ENCODE peak calls at places on chromosomes 2 and 18, in seven cellular contexts. O, S, A, N, K, Q and H are unnamed samples. For H3K27me3, the result is how much of the 10 kb centered on the place peaks cover.

GRCh38 chr2:143891879-143892308 is 628.0 kb downstream of the ZEB2 start:
- DNase-seq in O (no peak), S (no peak), A (no peak), N (peak), K (no peak), Q (no peak), H (no peak)

GRCh38 chr2:240584486-240585031 is 2.0 kb upstream of the CAPN10 start:
- DNase-seq in O (no peak), S (no peak), A (peak), N (peak), K (no peak), Q (no peak), H (no peak)

GRCh38 chr18:6960656-6961055 is 156.9 kb downstream of the LAMA1 start:
- DNase-seq in O (no peak), S (no peak), A (peak), N (no peak), K (no peak), Q (no peak), H (no peak)

GRCh38 chr2:133726906-133727305 is 158.6 kb upstream of the NCKAP5 start:
- DNase-seq in O (no peak), S (no peak), A (peak), N (no peak), K (no peak), Q (no peak), H (no peak)

GRCh38 chr2:190530211-190530639 is 4.3 kb downstream of the NEMP2 start:
- DNase-seq in O (no peak), S (no peak), A (peak), N (no peak), K (no peak), Q (no peak), H (no peak)

GRCh38 chr2:8680931-8681760 is 710 bp upstream of the ID2 start:
- DNase-seq in O (no peak), S (peak), A (peak), N (peak), K (peak), Q (no peak), H (no peak)

GRCh38 chr2:73877071-73877802 is 15.6 kb upstream of the ACTG2 start:
- DNase-seq in O (no peak), S (no peak), A (no peak), N (no peak), K (no peak), Q (no peak), H (no peak)

GRCh38 chr2:110852541-110853263 is 120.3 kb downstream of the ACOXL start:
- DNase-seq in O (no peak), S (no peak), A (no peak), N (peak), K (peak), Q (no peak), H (no peak)

GRCh38 chr2:109349555-109350430 is 220.8 kb downstream of the SH3RF3 start:
- DNase-seq in O (no peak), S (no peak), A (no peak), N (no peak), K (peak), Q (no peak), H (no peak)

GRCh38 chr18:73979742-73980141 is 167.9 kb downstream of the FBXO15 start:
- DNase-seq in O (no peak), S (no peak), A (peak), N (no peak), K (no peak), Q (no peak), H (no peak)

GRCh38 chr2:147541314-147541713 is 303.5 kb upstream of the ACVR2A start:
- DNase-seq in O (no peak), S (no peak), A (no peak), N (no peak), K (no peak), Q (no peak), H (no peak)

GRCh38 chr18:46388295-46388694 is 268.7 kb downstream of the LOXHD1 start:
- DNase-seq in O (no peak), S (no peak), A (no peak), N (no peak), K (no peak), Q (no peak), H (no peak)
- H3K27ac ChIP-seq in O (peak), S (no peak), A (no peak), N (no peak), K (no peak), Q (peak), H (no peak)

GRCh38 chr2:161165811-161166210 is 5.6 kb downstream of the TANK start:
- DNase-seq in O (no peak), S (no peak), A (no peak), N (no peak), K (no peak), Q (no peak), H (no peak)
- H3K27me3 ChIP-seq in O (under half), S (under half), A (under half), N (under half), K (under half), Q (under half), H (under half)

DNA sequence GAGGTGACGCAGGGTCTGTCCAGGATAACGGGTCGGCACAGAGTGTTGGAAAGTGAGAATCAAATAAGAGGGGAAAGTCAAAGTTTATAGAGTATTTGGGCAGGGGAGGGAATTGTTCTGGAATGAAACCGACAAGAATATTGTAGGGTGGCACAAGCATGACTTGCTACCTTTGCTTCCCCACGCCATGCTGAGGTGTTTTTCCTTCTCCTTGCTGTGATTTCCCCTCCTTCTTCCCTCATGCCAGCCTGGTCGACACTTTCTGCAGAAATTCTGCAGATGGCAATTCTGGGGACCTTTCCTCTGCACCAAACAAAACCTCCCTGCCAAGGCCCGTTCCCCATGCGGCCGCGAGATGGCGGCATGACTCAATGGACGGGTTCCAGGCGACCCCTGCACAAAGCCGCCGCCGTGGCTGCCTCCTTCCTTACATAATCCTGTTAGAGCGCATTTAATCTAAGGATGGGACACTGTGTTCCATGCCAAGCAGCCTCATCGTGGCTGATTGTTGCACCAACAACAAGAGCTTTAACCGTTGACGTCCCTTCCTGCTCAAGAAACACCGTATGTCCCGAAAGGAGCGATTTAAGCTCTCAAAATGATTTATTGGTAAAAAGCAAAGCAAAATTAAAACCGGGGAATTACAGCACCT is at the start of gene MRO:
- DNase-seq in O (peak), S (peak), A (peak), N (peak), K (peak), Q (peak), H (peak)
- TF ChIP-seq CTCF in O (peak), S (peak), A (peak), N (peak), K (peak), Q (peak), H (peak)

GRCh38 chr2:136207665-136208064 is 89.7 kb upstream of the CXCR4 start:
- DNase-seq in O (no peak), S (no peak), A (no peak), N (no peak), K (no peak), Q (no peak), H (no peak)
- H3K27ac ChIP-seq in O (no peak), S (no peak), A (no peak), N (no peak), K (no peak), Q (no peak), H (no peak)

DNA sequence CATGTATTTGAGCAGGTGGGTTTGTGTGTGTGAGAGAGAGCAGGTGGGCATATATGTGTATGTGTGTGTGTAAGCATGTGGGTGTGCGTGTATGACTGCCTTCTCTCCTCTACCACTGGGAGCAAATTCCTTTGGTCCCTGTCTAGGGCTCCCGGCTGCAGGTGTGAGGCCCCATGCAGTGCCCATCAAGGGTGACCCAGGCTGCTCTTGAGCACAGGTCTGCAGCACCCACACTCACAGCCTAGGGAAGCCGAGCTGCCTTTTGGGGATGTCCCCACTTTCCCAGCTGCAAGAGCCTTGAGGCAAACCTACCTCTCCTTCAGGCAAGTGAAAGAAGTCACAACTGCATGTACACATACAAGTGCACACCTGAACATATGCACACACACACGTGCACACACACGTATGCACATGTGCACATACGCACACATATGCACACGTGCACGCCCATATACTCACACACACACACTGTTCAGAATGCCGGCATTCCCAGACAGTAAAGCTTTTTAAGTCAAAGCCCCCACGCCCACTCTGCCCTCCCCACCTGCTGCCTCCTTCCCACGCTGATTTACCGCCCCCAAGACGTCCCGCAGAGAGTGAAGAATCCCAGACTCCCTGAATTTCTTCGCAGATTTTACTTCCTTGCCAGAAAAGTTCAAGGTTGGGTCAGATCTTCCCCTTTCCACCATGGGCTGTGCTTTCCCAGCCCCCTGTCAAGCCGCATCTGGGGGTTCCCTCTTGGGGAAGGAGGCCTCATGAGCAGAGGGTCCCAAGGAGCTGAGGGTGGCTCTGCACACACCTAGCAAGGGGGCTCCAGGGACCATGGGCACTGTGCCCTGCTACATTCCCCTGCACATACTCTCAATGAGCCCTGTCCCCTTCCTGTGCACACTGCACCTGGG is 170.7 kb downstream of the TWIST2 start:
- DNase-seq in O (no peak), S (no peak), A (no peak), N (no peak), K (no peak), Q (no peak), H (no peak)
- H3K27me3 ChIP-seq in O (under half), S (under half), A (under half), N (under half), K (under half), Q (under half), H (under half)

GRCh38 chr18:2908946-2909335 is 62.1 kb downstream of the EMILIN2 start:
- DNase-seq in O (no peak), S (no peak), A (no peak), N (no peak), K (peak), Q (no peak), H (no peak)

GRCh38 chr18:2905802-2906521 is 59.2 kb downstream of the EMILIN2 start:
- DNase-seq in O (no peak), S (peak), A (peak), N (peak), K (peak), Q (no peak), H (no peak)

GRCh38 chr18:2907459-2908145 is 60.8 kb downstream of the EMILIN2 start:
- DNase-seq in O (no peak), S (no peak), A (no peak), N (no peak), K (peak), Q (no peak), H (no peak)

GRCh38 chr18:2908166-2908945 is 61.5 kb downstream of the EMILIN2 start:
- DNase-seq in O (no peak), S (no peak), A (no peak), N (no peak), K (peak), Q (no peak), H (no peak)

GRCh38 chr18:2906522-2907458 is 60.0 kb downstream of the EMILIN2 start:
- DNase-seq in O (no peak), S (peak), A (peak), N (peak), K (peak), Q (no peak), H (no peak)
- TF ChIP-seq CTCF in O (no peak), S (no peak), A (peak), N (peak), K (peak), Q (no peak), H (no peak)